ENCODE peak calls at places on chromosomes 4 and X, in five cellular contexts. B is upper lobe of left lung, Q is ovary, C is sigmoid colon, H is HepG2. S is an unnamed sample.

GRCh38 chrX:13911581-13911980 is 94.7 kb upstream of the GPM6B start:
- DNase-seq in B (no peak), Q (no peak), C (no peak), H (no peak), S (no peak)

GRCh38 chr4:121898150-121898549 is 27.9 kb upstream of the BBS7 start:
- DNase-seq in B (no peak), Q (no peak), C (no peak), H (no peak), S (peak; percentile 12)

GRCh38 chrX:6159468-6159867 is 69.2 kb downstream of the NLGN4X start:
- DNase-seq in B (no peak), Q (no peak), C (no peak), H (no peak), S (no peak)

GRCh38 chrX:54044877-54045328 is 630 bp upstream of the PHF8 start:
- DNase-seq in B (no peak), Q (no peak), C (no peak), H (peak; percentile 84), S (no peak)

GRCh38 chr4:145939241-145939640 is 618 bp upstream of the ZNF827 start:
- DNase-seq in B (no peak), Q (no peak), C (no peak), H (no peak), S (no peak)

GRCh38 chrX:128019218-128019617 is 33.0 kb downstream of the ACTRT1 start:
- DNase-seq in B (no peak), Q (no peak), C (no peak), H (no peak), S (no peak)

GRCh38 chr4:107519057-107519456 is 201.0 kb downstream of the PAPSS1 start:
- DNase-seq in B (no peak), Q (no peak), C (no peak), H (peak; percentile 25), S (peak; percentile 15)

GRCh38 chrX:71533850-71534515 is 1.1 kb downstream of the OGT start:
- DNase-seq in B (no peak), Q (peak; percentile 55), C (no peak), H (peak; percentile 7), S (peak; percentile 48)

GRCh38 chrX:106959897-106960296 is 39.7 kb downstream of the CLDN2 start:
- DNase-seq in B (no peak), Q (no peak), C (no peak), H (peak; percentile 59), S (no peak)

GRCh38 chr4:168574581-168575295 is 77.9 kb downstream of the PALLD start:
- DNase-seq in B (no peak), Q (no peak), C (no peak), H (no peak), S (no peak)

GRCh38 chr4:11120435-11120834 is 308.3 kb downstream of the HS3ST1 start:
- DNase-seq in B (no peak), Q (no peak), C (no peak), H (no peak), S (no peak)

GRCh38 chr4:123546123-123546654 is 149.6 kb downstream of the SPRY1 start:
- DNase-seq in B (no peak), Q (no peak), C (no peak), H (peak; percentile 68), S (peak; percentile 27)

GRCh38 chrX:20116575-20117240 is at the start of gene MAP7D2:
- DNase-seq in B (peak; percentile 64), Q (no peak), C (no peak), H (peak; percentile 2), S (no peak)

GRCh38 chr4:76059750-76060149 is 14.8 kb upstream of the ART3 start:
- DNase-seq in B (no peak), Q (no peak), C (no peak), H (no peak), S (no peak)

GRCh38 chrX:53445977-53446376 is 11.8 kb upstream of the HSD17B10 start:
- DNase-seq in B (no peak), Q (no peak), C (no peak), H (peak; percentile 19), S (peak; percentile 43)

DNA sequence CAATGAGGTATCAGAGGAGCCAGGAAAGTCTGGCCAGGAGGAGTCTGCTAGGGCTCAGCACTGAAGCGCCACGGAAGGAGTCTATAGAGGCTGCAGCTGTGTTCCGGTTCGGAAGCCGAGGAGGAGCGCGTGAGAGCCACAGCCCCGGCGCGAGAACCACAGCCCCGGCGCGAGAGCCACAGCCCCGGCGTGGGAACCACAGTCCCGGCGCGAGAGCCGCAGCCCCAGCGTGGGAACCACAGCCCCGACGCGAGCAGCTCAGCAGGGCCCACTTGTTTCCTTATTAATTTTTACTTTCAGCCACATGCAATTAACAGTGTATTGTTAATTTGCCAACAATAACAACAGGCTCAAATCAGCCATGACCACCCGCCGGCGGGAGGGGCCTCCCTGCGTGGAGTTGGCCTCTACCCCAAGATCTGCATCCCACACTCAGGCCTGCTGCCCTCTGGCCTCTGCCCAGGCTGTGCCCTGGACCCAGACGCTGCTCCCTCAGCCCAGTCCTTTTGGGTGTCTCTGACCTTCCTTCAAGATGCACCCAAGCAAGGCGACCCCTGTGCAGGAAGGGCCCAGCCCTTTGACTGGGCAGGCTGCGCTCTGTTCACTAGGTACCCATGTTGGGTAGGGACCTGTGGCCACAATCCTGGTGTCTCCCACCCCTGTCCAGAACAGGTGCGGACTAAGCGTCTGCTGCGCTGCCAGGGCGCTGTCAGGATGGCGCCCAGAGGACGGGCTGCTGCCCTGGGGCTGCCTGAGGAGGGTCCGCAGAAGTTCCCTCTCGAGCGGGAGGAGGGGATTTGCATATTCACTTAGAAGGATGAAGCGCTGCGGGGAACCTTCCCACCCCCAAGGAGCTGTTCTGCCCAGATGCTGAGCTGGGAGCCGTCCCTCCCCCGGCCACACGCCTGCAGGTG is 113.8 kb downstream of the ADRA2C start:
- DNase-seq in B (peak; percentile 79), Q (peak; percentile 27), C (no peak), H (no peak), S (no peak)
- TF ChIP-seq EP300 in B (no peak), Q (no peak), C (no peak), H (no peak), S (no peak)

GRCh38 chrX:113868169-113868568 is 715.7 kb upstream of the HTR2C start:
- DNase-seq in B (no peak), Q (no peak), C (no peak), H (no peak), S (no peak)
- TF ChIP-seq EP300 in B (no peak), Q (no peak), C (no peak), H (no peak), S (no peak)

DNA sequence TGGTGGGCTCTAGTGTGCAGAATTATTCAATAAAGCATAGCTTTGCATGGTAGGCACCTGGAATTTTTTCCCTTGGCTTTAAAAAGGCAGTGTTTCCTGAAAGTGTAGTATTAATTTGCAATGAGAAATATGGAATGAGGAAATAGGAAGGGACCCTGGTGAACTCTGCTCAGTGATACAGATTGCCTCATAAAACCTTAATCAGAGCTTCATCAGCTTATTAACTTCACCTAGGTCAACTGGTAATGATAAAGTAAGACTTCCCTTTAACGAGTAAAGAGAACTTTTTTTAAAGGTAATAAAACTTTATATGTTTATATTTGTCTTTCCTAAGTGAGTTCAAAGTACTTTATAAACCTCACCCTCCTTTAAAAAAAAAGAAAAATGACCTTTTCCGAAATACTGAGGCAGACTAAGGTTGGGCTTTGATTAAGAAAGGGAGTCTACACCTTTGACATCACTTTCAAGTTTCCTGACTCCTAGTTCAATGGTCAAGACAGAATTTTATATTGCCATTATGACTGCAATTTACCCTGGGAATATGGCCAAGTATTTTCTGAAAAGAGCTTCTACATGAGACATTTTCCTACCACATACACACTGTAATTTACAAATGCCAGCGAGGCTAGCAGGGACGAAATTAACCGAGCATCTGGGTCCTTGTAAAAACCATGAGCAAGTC is 706.3 kb upstream of the TENM3 start:
- DNase-seq in B (no peak), Q (no peak), C (no peak), H (no peak), S (no peak)
- TF ChIP-seq EP300 in B (no peak), Q (no peak), C (no peak), H (no peak), S (no peak)

DNA sequence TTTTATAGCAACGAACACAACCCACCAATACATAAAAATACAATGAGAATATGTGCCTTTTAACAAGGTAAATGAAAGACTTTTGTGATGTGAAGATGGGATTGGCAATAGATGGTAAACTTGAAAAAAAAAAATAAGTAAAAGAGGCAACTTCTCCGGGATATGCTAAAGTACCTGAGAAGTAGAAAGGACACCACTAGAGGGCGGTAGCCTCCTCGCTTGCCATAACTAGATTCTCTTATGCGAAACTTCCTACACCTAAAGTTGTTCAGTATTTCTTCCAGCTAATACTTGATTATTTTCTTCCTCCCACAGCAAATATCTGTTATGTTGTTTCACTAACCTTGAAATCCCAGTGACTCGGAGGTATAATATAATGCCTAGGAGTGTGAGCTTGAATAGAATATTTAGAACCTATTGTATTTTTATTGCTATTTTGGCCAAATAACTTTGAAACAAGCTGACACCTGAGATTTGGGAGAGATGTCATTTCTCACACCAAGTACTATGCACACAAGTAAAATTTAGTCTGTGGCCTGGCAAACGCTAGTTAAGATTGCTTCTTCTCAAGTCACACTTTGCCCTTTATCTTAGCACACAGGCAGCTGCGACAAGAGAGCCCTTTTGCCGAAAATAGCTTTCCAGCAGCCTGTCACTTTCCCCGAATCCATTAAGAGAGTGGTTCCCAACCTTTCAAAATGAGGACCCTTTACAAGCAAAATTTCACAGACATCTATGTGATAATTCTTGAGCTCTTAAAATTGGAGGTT is 44.9 kb upstream of the PDLIM5 start:
- DNase-seq in B (no peak), Q (peak; percentile 72), C (peak; percentile 89), H (peak; percentile 73), S (peak; percentile 74)
- TF ChIP-seq EP300 in B (no peak), Q (no peak), C (no peak), H (no peak), S (no peak)

DNA sequence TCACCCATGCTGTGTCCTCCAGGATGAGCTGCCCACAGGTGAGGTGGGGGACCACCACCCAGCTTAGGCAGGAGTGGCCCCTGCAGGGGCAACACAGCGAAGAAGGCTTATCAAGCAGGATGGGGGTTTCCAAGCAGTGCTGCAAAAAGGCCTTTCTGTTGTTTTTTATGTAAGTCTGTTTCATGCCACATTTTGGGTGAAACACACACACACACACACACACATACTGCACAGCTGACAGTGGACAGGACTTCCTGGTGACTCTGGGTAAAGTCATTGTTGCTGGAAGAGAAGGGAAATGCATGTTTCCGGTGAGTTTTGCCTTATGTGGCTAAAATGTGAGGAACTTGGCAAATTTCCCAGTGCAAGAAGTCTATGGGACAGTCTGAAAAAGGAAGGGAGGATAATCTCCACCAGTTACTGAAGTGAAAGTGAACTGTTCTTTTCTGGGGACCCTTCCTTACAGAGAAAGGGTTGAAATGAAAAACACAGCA is 119.2 kb downstream of the IRF2 start:
- DNase-seq in B (no peak), Q (no peak), C (no peak), H (peak; percentile 89), S (no peak)
- TF ChIP-seq EP300 in B (peak; percentile 74), Q (no peak), C (no peak), H (peak; percentile 49), S (no peak)

GRCh38 chrX:24024819-24025740 is 1.9 kb downstream of the KLHL15 start:
- DNase-seq in B (peak; percentile 96), Q (peak; percentile 92), C (peak; percentile 95), H (peak; percentile 73), S (peak; percentile 86)
- TF ChIP-seq EP300 in B (peak; percentile 26), Q (peak; percentile 28), C (no peak), H (peak; percentile 32), S (no peak)